ENCODE peak calls at places on chromosome 15, in ten cellular contexts. K is transverse colon, T is endothelial cell of umbilical vein, Q is upper lobe of left lung, X is spleen, U is K562, F is GM23338, N is Panc1, C is HCT116, S is stomach. R is an unnamed sample.

GRCh38 chr15:98649621-98649995 is 1.3 kb downstream of the IGF1R start:
- DNase-seq in U (peak; percentile 14), T (peak; percentile 23), N (no peak), K (peak; percentile 52), C (no peak), F (no peak), Q (peak; percentile 92), S (peak; percentile 53), X (no peak), R (no peak)

GRCh38 chr15:63565784-63566183 is 31.4 kb upstream of the FBXL22 start:
- DNase-seq in N (no peak), U (no peak), Q (no peak), X (no peak), K (no peak), S (no peak), F (no peak), T (no peak), C (no peak), R (no peak)

GRCh38 chr15:47378527-47378926 is 338.8 kb upstream of the SEMA6D start:
- DNase-seq in U (no peak), K (no peak), Q (no peak), X (no peak), N (no peak), T (no peak), C (no peak), S (no peak), F (no peak), R (no peak)

GRCh38 chr15:73900129-73900712 is 26.0 kb upstream of the LOXL1 start:
- DNase-seq in T (no peak), S (no peak), C (no peak), X (no peak), U (no peak), N (no peak), Q (peak; percentile 37), K (no peak), F (no peak), R (no peak)

GRCh38 chr15:58900628-58901027 is 32.9 kb downstream of the SLTM start:
- DNase-seq in F (no peak), X (no peak), U (no peak), Q (no peak), K (no peak), S (no peak), T (no peak), C (no peak), N (no peak), R (no peak)

GRCh38 chr15:59516655-59517461 is 78.9 kb downstream of the FAM81A start:
- DNase-seq in N (no peak), T (no peak), F (no peak), Q (no peak), C (no peak), U (no peak), X (no peak), S (no peak), K (no peak), R (no peak)

GRCh38 chr15:52143862-52144261 is 31.3 kb upstream of the BCL2L10 start:
- DNase-seq in N (no peak), S (no peak), Q (no peak), F (peak; percentile 22), C (no peak), T (no peak), K (no peak), X (no peak), U (peak; percentile 22), R (no peak)

GRCh38 chr15:75131269-75131643 is 70.4 kb upstream of the C15orf39 start:
- DNase-seq in S (no peak), U (no peak), K (no peak), Q (no peak), C (no peak), F (no peak), N (no peak), X (no peak), T (no peak), R (no peak)

GRCh38 chr15:78056714-78057269 is 20.7 kb downstream of the TBC1D2B start:
- DNase-seq in K (no peak), Q (no peak), X (no peak), C (no peak), U (no peak), T (peak; percentile 61), F (no peak), N (no peak), S (peak; percentile 43), R (no peak)

GRCh38 chr15:60370804-60371700 is 26.7 kb downstream of the ANXA2 start:
- DNase-seq in C (peak; percentile 97), Q (no peak), N (peak; percentile 96), K (peak; percentile 73), S (peak; percentile 78), F (no peak), T (peak; percentile 99), X (no peak), U (no peak), R (peak; percentile 91)

GRCh38 chr15:81469154-81469553 is 95.1 kb upstream of the TMC3 start:
- DNase-seq in K (no peak), C (no peak), U (no peak), Q (no peak), F (no peak), S (no peak), X (no peak), T (no peak), N (no peak), R (no peak)

GRCh38 chr15:41894791-41895463 is 1.1 kb upstream of the SPTBN5 start:
- DNase-seq in S (peak; percentile 68), N (no peak), K (peak; percentile 68), X (peak; percentile 96), Q (peak; percentile 89), U (peak; percentile 73), F (peak; percentile 36), C (peak; percentile 44), T (peak; percentile 80), R (peak; percentile 71)

GRCh38 chr15:92687183-92687582 is 31.6 kb upstream of the FAM174B start:
- DNase-seq in K (no peak), S (no peak), X (no peak), T (peak; percentile 79), C (no peak), Q (no peak), N (no peak), U (no peak), F (no peak), R (no peak)

GRCh38 chr15:85600001-85600400 is 194.7 kb downstream of the KLHL25 start:
- DNase-seq in U (no peak), K (no peak), C (no peak), S (no peak), X (no peak), N (no peak), F (no peak), T (no peak), Q (no peak), R (no peak)
- H3K27ac ChIP-seq in U (no peak overlapping the region), K (no peak overlapping the region), C (no peak overlapping the region), S (no peak overlapping the region), X (no peak overlapping the region), N (no peak overlapping the region), F (peak overlapping the region; percentile 9), T (no peak overlapping the region), Q (no peak overlapping the region), R (peak overlapping the region; percentile 20)

GRCh38 chr15:66142341-66142740 is 111.2 kb downstream of the MEGF11 start:
- DNase-seq in Q (no peak), N (no peak), T (no peak), U (no peak), K (no peak), F (no peak), S (no peak), C (no peak), X (no peak), R (no peak)
- TF ChIP-seq POLR2AphosphoS5 in Q (no peak), N (no peak), T (no peak), U (no peak), K (no peak), F (no peak), S (no peak), C (no peak), X (no peak), R (no peak)

GRCh38 chr15:70431854-70432253 is 331.5 kb downstream of the UACA start:
- DNase-seq in F (no peak), U (no peak), S (no peak), T (no peak), C (no peak), N (no peak), X (no peak), K (no peak), Q (no peak), R (peak; percentile 28)
- H3K4me1 ChIP-seq in F (peaks cover 6% of the 10 kb centered on the region), U (no peaks in the 10 kb centered on the region), S (peaks cover 19% of the 10 kb centered on the region), T (no peaks in the 10 kb centered on the region), C (peaks cover 6% of the 10 kb centered on the region), N (peaks cover 32% of the 10 kb centered on the region), X (peaks cover 16% of the 10 kb centered on the region), K (no peaks in the 10 kb centered on the region), Q (no peaks in the 10 kb centered on the region), R (no peaks in the 10 kb centered on the region)

GRCh38 chr15:56244237-56244810 is 645 bp upstream of the RFX7 start:
- DNase-seq in K (peak; percentile 38), Q (no peak), X (peak; percentile 79), S (peak; percentile 27), F (peak; percentile 93), T (peak; percentile 65), C (no peak), U (peak; percentile 46), N (no peak), R (no peak)

GRCh38 chr15:56248276-56248675 is 4.6 kb upstream of the RFX7 start:
- DNase-seq in Q (no peak), S (no peak), T (no peak), K (no peak), F (no peak), C (no peak), X (no peak), N (no peak), U (no peak), R (no peak)

GRCh38 chr15:56244811-56245576 is 1.3 kb upstream of the RFX7 start:
- DNase-seq in C (no peak), U (peak; percentile 12), X (peak; percentile 85), S (peak; percentile 50), K (peak; percentile 45), T (no peak), Q (peak; percentile 59), N (no peak), F (peak; percentile 9), R (no peak)

GRCh38 chr15:56247266-56247665 is 3.6 kb upstream of the RFX7 start:
- DNase-seq in S (no peak), F (no peak), N (no peak), C (no peak), K (no peak), U (no peak), T (no peak), Q (no peak), X (no peak), R (no peak)

DNA sequence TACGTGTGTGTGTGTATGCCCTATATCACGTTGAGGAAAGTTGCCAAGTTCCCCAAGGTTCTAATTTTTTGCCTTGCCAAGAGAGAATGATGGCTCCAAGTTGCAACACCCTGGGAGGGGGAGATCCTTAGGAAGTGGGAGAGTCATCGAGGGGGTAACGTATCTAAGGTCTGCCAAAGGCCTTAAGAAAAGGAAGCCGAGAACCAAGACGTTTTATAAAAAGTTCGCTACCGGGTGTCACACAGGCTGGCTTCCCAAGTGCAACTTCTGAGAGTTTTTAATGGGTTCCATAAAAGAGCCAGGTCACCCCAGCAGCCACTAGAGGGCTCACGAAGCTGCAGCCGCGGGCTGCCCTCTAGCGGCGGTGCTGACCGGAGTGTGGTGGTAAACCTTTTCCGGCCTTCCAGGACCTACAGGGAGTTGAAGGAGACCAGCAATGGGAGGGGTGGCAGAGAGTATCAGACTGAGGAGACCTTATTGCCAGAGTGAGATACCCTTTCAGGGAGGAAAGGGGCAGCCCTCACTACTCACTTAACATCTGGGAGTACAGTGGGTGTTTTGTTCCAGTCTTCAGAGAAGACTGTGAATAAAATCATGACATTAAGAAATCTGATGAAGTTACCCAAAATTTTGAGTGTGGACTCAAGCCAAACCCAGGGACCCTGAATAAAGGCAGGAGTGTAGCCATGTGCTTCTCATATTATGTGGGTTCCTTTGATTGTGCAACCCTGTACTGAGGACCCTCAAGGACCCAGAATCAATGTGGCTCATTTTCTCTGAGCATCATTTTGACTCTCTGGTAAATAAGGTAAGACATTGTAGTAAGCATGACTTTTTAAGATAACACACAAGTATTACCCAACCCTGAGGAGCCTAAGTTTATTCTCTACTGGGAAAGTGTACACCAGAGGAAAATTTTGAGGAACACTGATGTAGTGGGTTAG is 2.5 kb upstream of the RFX7 start:
- DNase-seq in N (peak; percentile 81), X (peak; percentile 97), F (peak; percentile 96), K (peak; percentile 93), Q (peak; percentile 96), U (peak; percentile 80), S (peak; percentile 93), C (peak; percentile 82), T (peak; percentile 86), R (peak; percentile 86)
- H3K27ac ChIP-seq in N (peak overlapping the region; percentile 95), X (peak overlapping the region; percentile 92), F (peak overlapping the region; percentile 96), K (peak overlapping the region; percentile 90), Q (peak overlapping the region; percentile 52), U (peak overlapping the region; percentile 86), S (peak overlapping the region; percentile 90), C (peak overlapping the region; percentile 1), T (no peak overlapping the region), R (peak overlapping the region; percentile 94)